ENCODE peak calls at places on chromosomes 3 and 15, in eight cellular contexts. N is T-cell; S is thoracic aorta; W is sigmoid colon; Y is cardiac fibroblast; H is activated CD4-positive, alpha-beta T cell treated with anti-CD3 and anti-CD28 coated beads, Interleukin-2, amount 10 ng/mL, durations not matched to agents 24 days and 14 days; K is GM12864; X is DMS 273 treated with DMSO at 0.1 percent for 48 hours. M is an unnamed sample.
A peak's percentile ranks its signal among the peaks of the same experiment; 100 is the strongest.

GRCh38 chr3:188025555-188025954 is 128.4 kb upstream of the LPP start:
- DNase-seq in N (no peak), S (no peak), W (no peak), Y (no peak), H (peak; percentile 28), K (no peak), X (no peak), M (no peak)

GRCh38 chr15:53246996-53247395 is 456.9 kb upstream of the ONECUT1 start:
- DNase-seq in N (no peak), S (no peak), W (no peak), Y (no peak), H (no peak), K (no peak), X (no peak), M (no peak)

GRCh38 chr3:101637461-101637860 is 39.5 kb downstream of the ZBTB11 start:
- DNase-seq in N (no peak), S (no peak), W (no peak), Y (no peak), H (no peak), K (no peak), X (no peak), M (no peak)

GRCh38 chr15:27993996-27994775 is 104.9 kb downstream of the OCA2 start:
- DNase-seq in N (no peak), S (no peak), W (no peak), Y (no peak), H (peak; percentile 24), K (no peak), X (no peak), M (no peak)

GRCh38 chr3:177131927-177132636 is 65.2 kb downstream of the TBL1XR1 start:
- DNase-seq in N (no peak), S (no peak), W (no peak), Y (no peak), H (no peak), K (no peak), X (no peak), M (no peak)

GRCh38 chr15:76162050-76162425 is 102.3 kb downstream of the TMEM266 start:
- DNase-seq in N (no peak), S (no peak), W (no peak), Y (no peak), H (no peak), K (no peak), X (no peak), M (no peak)

GRCh38 chr15:101613130-101614000 is 38.8 kb downstream of the TM2D3 start:
- DNase-seq in N (no peak), S (peak; percentile 52), W (peak; percentile 85), Y (peak; percentile 48), H (no peak), K (no peak), X (no peak), M (peak; percentile 35)

GRCh38 chr15:100189849-100190248 is 151.9 kb downstream of the ADAMTS17 start:
- DNase-seq in N (no peak), S (no peak), W (peak; percentile 21), Y (no peak), H (no peak), K (no peak), X (no peak), M (no peak)

GRCh38 chr15:101198031-101198430 is 53.8 kb downstream of the CHSY1 start:
- DNase-seq in N (no peak), S (no peak), W (no peak), Y (no peak), H (no peak), K (no peak), X (no peak), M (no peak)

GRCh38 chr3:24387000-24387399 is 107.7 kb downstream of the THRB start:
- DNase-seq in N (no peak), S (no peak), W (no peak), Y (no peak), H (no peak), K (no peak), X (no peak), M (peak; percentile 35)

GRCh38 chr3:14213066-14213774 is 34.6 kb downstream of the LSM3 start:
- DNase-seq in N (no peak), S (no peak), W (no peak), Y (no peak), H (no peak), K (no peak), X (no peak), M (no peak)

GRCh38 chr3:145188079-145188785 is 972.8 kb downstream of the PLOD2 start:
- DNase-seq in N (no peak), S (no peak), W (no peak), Y (no peak), H (no peak), K (no peak), X (peak; percentile 46), M (no peak)

GRCh38 chr3:101676765-101677435 is at the start of gene ZBTB11:
- DNase-seq in N (peak; percentile 100), S (peak; percentile 96), W (peak; percentile 100), Y (peak; percentile 100), H (peak; percentile 100), K (peak; percentile 99), X (no peak), M (peak; percentile 100)

GRCh38 chr3:80542476-80542875 is 774.7 kb upstream of the ROBO1 start:
- DNase-seq in N (no peak), S (no peak), W (no peak), Y (no peak), H (no peak), K (no peak), X (no peak), M (no peak)

M was measured in fibroblast of mammary gland.